ENCODE peak calls at places on chromosome 15, in eight cellular contexts. I, N, E, G, T, V, X and F are unnamed samples.

GRCh38 chr15:60325905-60326304 is 71.9 kb downstream of the ANXA2 start:
- DNase-seq in E (no peak), V (no peak), N (no peak), T (no peak), I (no peak), X (no peak), G (no peak), F (no peak)

GRCh38 chr15:85477730-85478129 is 97.3 kb downstream of the AKAP13 start:
- DNase-seq in X (no peak), I (no peak), G (no peak), V (no peak), T (peak), N (no peak), E (no peak), F (no peak)

GRCh38 chr15:51380999-51381806 is 39.7 kb downstream of the GLDN start:
- DNase-seq in T (peak), E (peak), X (peak), N (peak), I (peak), G (peak), V (peak), F (no peak)

GRCh38 chr15:33858836-33859235 is 109.5 kb upstream of the CHRM5 start:
- DNase-seq in V (no peak), G (no peak), I (no peak), X (no peak), T (no peak), N (no peak), E (no peak), F (no peak)

GRCh38 chr15:70584441-70584837 is 178.9 kb downstream of the UACA start:
- DNase-seq in X (no peak), N (no peak), V (no peak), T (no peak), E (no peak), I (no peak), G (peak), F (no peak)

GRCh38 chr15:23569513-23569912 is 4.0 kb downstream of the MKRN3 start:
- DNase-seq in N (no peak), E (no peak), T (no peak), V (no peak), X (no peak), G (no peak), I (no peak), F (no peak)

GRCh38 chr15:90880381-90881145 is 3.7 kb upstream of the FES start:
- DNase-seq in T (no peak), I (no peak), E (no peak), G (no peak), V (no peak), X (no peak), N (no peak), F (no peak)

GRCh38 chr15:101320501-101321052 is 25.5 kb upstream of the SNRPA1 start:
- DNase-seq in N (no peak), V (no peak), T (no peak), I (peak), G (no peak), E (peak), X (peak), F (peak)

GRCh38 chr15:72992733-72993321 is 59.4 kb upstream of the NEO1 start:
- DNase-seq in G (no peak), V (no peak), E (no peak), I (no peak), X (no peak), N (peak), T (no peak), F (no peak)

GRCh38 chr15:32852771-32853170 is 135.0 kb downstream of the GREM1 start:
- DNase-seq in I (no peak), G (peak), E (no peak), N (no peak), T (peak), V (no peak), X (no peak), F (no peak)

GRCh38 chr15:74956648-74957300 is at the start of gene RPP25:
- DNase-seq in X (peak), I (peak), T (peak), N (peak), G (peak), E (peak), V (no peak), F (peak)

GRCh38 chr15:68205949-68206539 is 912 bp upstream of the CALML4 start:
- DNase-seq in G (no peak), T (no peak), I (peak), N (peak), V (no peak), X (no peak), E (no peak), F (peak)